ENCODE peak calls at places on chromosome 6, in five cellular contexts. E, O, B, V and M are unnamed samples.
A peak's percentile ranks its signal among the peaks of the same experiment; 100 is the strongest.

GRCh38 chr6:41739041-41739440 is 3.6 kb upstream of the TFEB start:
- DNase-seq in E (no peak), O (no peak), B (no peak), V (no peak), M (no peak)

GRCh38 chr6:105591053-105591452 is 188.2 kb upstream of the PREP start:
- DNase-seq in E (peak; percentile 56), O (no peak), B (peak; percentile 95), V (no peak), M (no peak)

GRCh38 chr6:150250826-150251225 is 108.0 kb downstream of the PPP1R14C start:
- DNase-seq in E (peak; percentile 87), O (no peak), B (peak; percentile 99), V (no peak), M (peak; percentile 18)

GRCh38 chr6:26045046-26045938 is 41.9 kb upstream of the HFE start:
- DNase-seq in E (peak; percentile 94), O (peak; percentile 97), B (peak; percentile 93), V (no peak), M (no peak)

GRCh38 chr6:30555428-30556005 is 772 bp downstream of the GNL1 start:
- DNase-seq in E (peak; percentile 74), O (peak; percentile 65), B (peak; percentile 23), V (peak; percentile 83), M (peak; percentile 77)

GRCh38 chr6:141088171-141088570 is 1044.6 kb upstream of the GJE1 start:
- DNase-seq in E (no peak), O (no peak), B (no peak), V (no peak), M (no peak)

GRCh38 chr6:95578106-95578410 is 723 bp downstream of the MANEA start:
- DNase-seq in E (no peak), O (no peak), B (peak; percentile 26), V (no peak), M (no peak)

GRCh38 chr6:106102034-106102433 is 15.9 kb downstream of the PRDM1 start:
- DNase-seq in E (no peak), O (no peak), B (no peak), V (no peak), M (no peak)

GRCh38 chr6:30450908-30451818 is 38.1 kb upstream of the HLA-E start:
- DNase-seq in E (peak; percentile 73), O (no peak), B (peak; percentile 70), V (peak; percentile 31), M (peak; percentile 17)

GRCh38 chr6:124974770-124975377 is 12.6 kb downstream of the RNF217 start:
- DNase-seq in E (no peak), O (no peak), B (no peak), V (no peak), M (no peak)

DNA sequence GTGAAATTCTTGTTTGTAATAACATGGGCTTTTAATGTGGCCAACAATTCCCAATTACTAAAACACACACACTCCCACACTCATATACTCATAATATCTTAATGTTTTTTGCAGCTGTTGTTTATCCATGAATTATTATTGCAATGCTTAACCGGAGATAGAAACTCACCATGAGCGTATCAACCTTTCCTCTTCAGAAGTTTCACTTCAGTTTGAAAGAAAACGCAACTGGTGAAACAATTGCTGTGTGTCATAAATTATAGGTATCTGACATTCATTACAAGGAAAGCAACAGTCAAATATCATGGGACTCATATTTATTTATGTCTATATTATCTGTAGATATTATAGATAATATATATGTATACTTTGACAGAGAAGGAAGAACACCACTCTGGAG is 104.1 kb downstream of the HDGFL1 start:
- DNase-seq in E (no peak), O (no peak), B (no peak), V (no peak), M (no peak)
- H3K9me3 ChIP-seq in E (no peaks in the 10 kb centered on the region), O (no peaks in the 10 kb centered on the region), B (no peaks in the 10 kb centered on the region), V (no peaks in the 10 kb centered on the region), M (no peaks in the 10 kb centered on the region)

GRCh38 chr6:144063744-144064401 is 31.5 kb downstream of the SF3B5 start:
- DNase-seq in E (peak; percentile 67), O (peak; percentile 29), B (peak; percentile 31), V (peak; percentile 92), M (peak; percentile 88)
- TF ChIP-seq EZH2 in E (no peak), O (peak; percentile 69), B (no peak), V (no peak), M (no peak)

DNA sequence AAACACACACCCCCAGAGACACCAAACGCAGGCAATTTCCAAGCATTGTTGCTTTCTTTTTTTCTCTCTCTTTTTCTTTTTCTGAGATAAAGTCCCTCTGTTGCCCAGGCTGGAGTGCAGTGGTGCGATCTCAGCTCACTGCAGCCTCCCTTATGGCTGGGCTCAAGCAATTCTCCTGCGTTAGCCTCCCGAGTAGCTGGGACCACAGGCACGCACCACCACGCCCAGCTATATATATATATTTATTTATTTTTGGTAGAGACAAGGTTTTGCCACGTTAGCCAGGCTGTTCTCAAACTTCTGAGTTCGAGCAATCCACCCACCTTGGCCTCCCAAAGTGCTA is 14.0 kb upstream of the SRSF3 start:
- DNase-seq in E (no peak), O (no peak), B (no peak), V (no peak), M (no peak)
- H3K27ac ChIP-seq in E (peak overlapping the region; percentile 73), O (no peak overlapping the region), B (peak overlapping the region; percentile 57), V (peak overlapping the region; percentile 44), M (peak overlapping the region; percentile 56)

GRCh38 chr6:15538106-15538505 is 124.7 kb downstream of the DTNBP1 start:
- DNase-seq in E (no peak), O (no peak), B (no peak), V (no peak), M (no peak)
- H3K9me3 ChIP-seq in E (no peaks in the 10 kb centered on the region), O (no peaks in the 10 kb centered on the region), B (no peaks in the 10 kb centered on the region), V (no peaks in the 10 kb centered on the region), M (no peaks in the 10 kb centered on the region)

DNA sequence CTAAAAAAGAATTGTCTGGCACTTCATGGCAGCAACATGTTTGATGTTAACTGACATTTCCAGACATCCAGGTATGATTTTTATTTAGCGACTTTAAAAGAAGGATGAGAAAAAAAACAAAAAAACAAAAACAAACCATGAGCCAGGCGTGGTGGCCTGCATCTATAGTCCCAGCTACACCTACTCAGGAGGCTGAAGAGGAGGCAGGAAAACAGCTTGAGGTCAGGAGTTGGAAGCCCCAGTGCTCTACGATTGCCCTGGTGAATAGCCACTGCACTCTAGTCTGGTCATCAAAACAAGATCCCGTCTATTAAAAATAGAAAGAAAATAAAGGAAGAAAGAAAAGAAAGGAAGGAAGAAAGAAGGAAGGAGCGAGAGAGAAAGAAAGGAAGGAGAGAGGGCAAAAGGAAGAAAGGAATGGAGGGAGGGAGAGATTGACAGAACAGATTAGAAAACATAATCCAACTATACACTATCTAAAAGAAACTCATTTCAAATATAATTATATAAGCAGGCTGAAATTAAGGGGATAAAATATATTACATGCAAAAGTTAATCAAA is 141.6 kb downstream of the TRIM27 start:
- DNase-seq in E (no peak), O (no peak), B (no peak), V (no peak), M (no peak)
- TF ChIP-seq EZH2 in E (no peak), O (no peak), B (no peak), V (peak; percentile 44), M (peak; percentile 45)

GRCh38 chr6:47230579-47230978 is 79.1 kb downstream of the TNFRSF21 start:
- DNase-seq in E (no peak), O (no peak), B (no peak), V (no peak), M (no peak)

GRCh38 chr6:47234258-47234933 is 75.3 kb downstream of the TNFRSF21 start:
- DNase-seq in E (no peak), O (no peak), B (no peak), V (no peak), M (no peak)

GRCh38 chr6:47240277-47240890 is 69.3 kb downstream of the TNFRSF21 start:
- DNase-seq in E (no peak), O (no peak), B (no peak), V (no peak), M (no peak)

GRCh38 chr6:47238456-47238995 is 71.2 kb downstream of the TNFRSF21 start:
- DNase-seq in E (no peak), O (no peak), B (no peak), V (no peak), M (peak; percentile 35)

DNA sequence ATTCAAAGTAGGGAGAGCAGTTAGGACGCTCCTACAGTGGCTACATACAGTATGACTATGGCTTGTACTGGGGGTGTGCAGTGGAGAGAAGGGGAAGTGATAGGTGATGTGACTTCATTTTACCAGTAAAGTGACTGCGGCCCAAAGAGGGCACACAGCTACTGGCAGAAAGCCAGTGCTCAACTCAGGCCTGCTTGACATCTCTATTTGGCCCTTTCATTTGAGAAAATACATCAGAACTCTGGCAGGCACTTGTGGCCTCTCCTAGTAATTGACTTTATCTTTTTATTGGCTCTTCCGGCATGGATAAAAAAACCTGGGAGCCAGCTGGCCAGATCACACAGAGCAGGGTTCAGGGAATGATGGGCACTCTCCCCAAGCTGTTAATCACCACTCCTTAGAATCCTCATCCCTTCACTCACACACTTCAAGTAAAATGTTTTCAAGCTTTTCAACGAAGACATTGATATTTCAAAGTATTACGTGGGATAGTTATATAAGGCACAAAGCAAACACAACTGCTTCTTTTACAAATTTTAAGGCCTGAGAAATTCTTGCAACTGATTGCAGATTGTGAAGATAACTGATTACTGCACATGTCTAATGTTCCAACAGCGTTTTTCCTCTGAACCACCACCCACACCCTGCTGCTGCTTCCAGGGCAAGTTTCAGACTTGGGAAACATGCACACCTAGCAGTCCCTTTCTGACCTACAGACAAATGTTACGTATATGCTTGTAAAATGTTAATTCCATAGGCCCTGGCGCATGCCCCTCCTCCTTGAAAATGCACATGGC is 73.5 kb downstream of the TNFRSF21 start:
- DNase-seq in E (no peak), O (no peak), B (no peak), V (no peak), M (peak; percentile 31)
- H3K27ac ChIP-seq in E (no peak overlapping the region), O (no peak overlapping the region), B (no peak overlapping the region), V (no peak overlapping the region), M (peak overlapping the region; percentile 86)

GRCh38 chr6:169958510-169958909 is 207.1 kb downstream of the ERMARD start:
- DNase-seq in E (no peak), O (peak; percentile 6), B (no peak), V (no peak), M (no peak)
- H3K9me3 ChIP-seq in E (no peaks in the 10 kb centered on the region), O (no peaks in the 10 kb centered on the region), B (no peaks in the 10 kb centered on the region), V (no peaks in the 10 kb centered on the region), M (no peaks in the 10 kb centered on the region)